ENCODE peak calls at places on chromosomes 6 and 20, in nine cellular contexts. M, R, L, Q, D, P, U, E and J are unnamed samples.

GRCh38 chr6:149906405-149906804 is 8.5 kb upstream of the RAET1E start:
- DNase-seq in L (no peak), E (no peak), M (no peak), P (no peak), Q (no peak), R (no peak), U (no peak), D (no peak), J (no peak)

GRCh38 chr20:46130534-46130933 is 12.4 kb downstream of the CD40 start:
- DNase-seq in R (no peak), D (no peak), M (no peak), P (no peak), U (no peak), L (no peak), Q (no peak), E (no peak), J (no peak)

GRCh38 chr6:87393026-87393622 is 14.6 kb upstream of the CFAP206 start:
- DNase-seq in P (peak), Q (no peak), D (no peak), M (no peak), L (peak), U (peak), R (no peak), E (peak), J (peak)

GRCh38 chr6:3259491-3259958 is 778 bp downstream of the PSMG4 start:
- DNase-seq in M (peak), Q (no peak), P (peak), D (peak), E (no peak), U (peak), R (no peak), L (peak), J (peak)

GRCh38 chr6:48016027-48016755 is 94.8 kb downstream of the PTCHD4 start:
- DNase-seq in Q (no peak), R (no peak), M (no peak), L (no peak), E (no peak), D (no peak), P (no peak), U (no peak), J (no peak)

GRCh38 chr6:52388790-52389189 is 26.8 kb downstream of the PAQR8 start:
- DNase-seq in E (peak), U (no peak), M (no peak), Q (no peak), L (no peak), D (no peak), R (peak), P (no peak), J (no peak)

GRCh38 chr6:153003294-153003645 is 761 bp upstream of the MTRF1L start:
- DNase-seq in U (no peak), R (no peak), Q (no peak), M (no peak), E (peak), P (no peak), D (no peak), L (no peak), J (peak)

GRCh38 chr6:159577564-159577963 is 115.5 kb downstream of the SOD2 start:
- DNase-seq in D (peak), E (no peak), U (peak), Q (no peak), L (no peak), M (no peak), R (no peak), P (no peak), J (no peak)

GRCh38 chr20:59055302-59055701 is 12.7 kb upstream of the PRELID3B start:
- DNase-seq in D (no peak), M (no peak), P (no peak), L (no peak), E (no peak), R (no peak), U (peak), Q (no peak), J (no peak)

GRCh38 chr6:111478064-111478476 is 4.9 kb downstream of the REV3L start:
- DNase-seq in R (no peak), P (no peak), U (peak), E (no peak), Q (no peak), L (no peak), M (no peak), D (no peak), J (no peak)

GRCh38 chr20:54122189-54122588 is 51.6 kb downstream of the CYP24A1 start:
- DNase-seq in P (no peak), R (no peak), Q (no peak), U (peak), M (no peak), D (no peak), E (no peak), L (no peak), J (no peak)

GRCh38 chr6:82396964-82397761 is 33.5 kb downstream of the TPBG start:
- DNase-seq in U (peak), L (no peak), D (peak), M (no peak), P (no peak), R (no peak), Q (no peak), E (peak), J (no peak)

GRCh38 chr20:48076772-48077171 is 291.5 kb upstream of the SULF2 start:
- DNase-seq in M (no peak), U (no peak), E (no peak), D (no peak), Q (no peak), R (no peak), L (no peak), P (no peak), J (no peak)

GRCh38 chr20:32067234-32067821 is 15.3 kb downstream of the HCK start:
- DNase-seq in P (no peak), E (no peak), M (no peak), D (peak), R (no peak), Q (no peak), L (no peak), U (peak), J (no peak)

GRCh38 chr6:128929869-128930268 is 46.9 kb downstream of the LAMA2 start:
- DNase-seq in P (peak), D (no peak), Q (no peak), R (no peak), U (no peak), L (no peak), M (peak), E (no peak), J (no peak)

GRCh38 chr6:163226836-163227485 is 187.6 kb upstream of the QKI start:
- DNase-seq in U (peak), E (no peak), M (no peak), L (no peak), Q (no peak), D (no peak), P (no peak), R (no peak), J (no peak)

GRCh38 chr6:57313711-57314471 is 3.5 kb upstream of the PRIM2 start:
- DNase-seq in M (no peak), L (no peak), R (no peak), E (no peak), Q (no peak), U (peak), D (peak), P (no peak), J (no peak)

GRCh38 chr6:15338462-15338861 is 92.6 kb downstream of the JARID2 start:
- DNase-seq in E (no peak), D (no peak), P (no peak), U (no peak), R (no peak), Q (no peak), L (no peak), M (no peak), J (no peak)

GRCh38 chr20:17530716-17531536 is at the start of gene BFSP1:
- DNase-seq in P (peak), M (peak), E (no peak), L (peak), Q (peak), D (peak), R (peak), U (peak), J (peak)

GRCh38 chr6:98137391-98137790 is 697.0 kb upstream of the POU3F2 start:
- DNase-seq in L (no peak), Q (no peak), M (no peak), U (no peak), E (no peak), R (no peak), D (no peak), P (no peak), J (no peak)

GRCh38 chr6:121951918-121952379 is 447.5 kb upstream of the HSF2 start:
- DNase-seq in U (peak), M (no peak), P (no peak), Q (no peak), R (no peak), D (peak), E (no peak), L (no peak), J (no peak)

GRCh38 chr6:12439296-12439695 is 149.1 kb downstream of the EDN1 start:
- DNase-seq in P (no peak), R (no peak), E (no peak), L (no peak), D (no peak), M (no peak), Q (no peak), U (no peak), J (no peak)

GRCh38 chr6:106300944-106301343 is 24.6 kb downstream of the ATG5 start:
- DNase-seq in P (no peak), M (no peak), Q (no peak), U (peak), L (no peak), D (no peak), R (no peak), E (peak), J (no peak)

GRCh38 chr6:81023007-81023582 is 729.4 kb downstream of the TENT5A start:
- DNase-seq in Q (no peak), R (no peak), P (no peak), D (no peak), E (no peak), U (no peak), M (no peak), L (no peak), J (no peak)

GRCh38 chr20:23132930-23133559 is 46.9 kb upstream of the CD93 start:
- DNase-seq in E (no peak), M (peak), P (no peak), Q (no peak), L (no peak), D (no peak), R (no peak), U (no peak), J (peak)

GRCh38 chr6:28000351-28001045 is 43.5 kb downstream of the OR2B6 start:
- DNase-seq in L (no peak), E (no peak), P (no peak), U (no peak), R (no peak), M (no peak), D (no peak), Q (no peak), J (no peak)

GRCh38 chr20:47998736-47999135 is 213.5 kb upstream of the SULF2 start:
- DNase-seq in D (no peak), Q (no peak), L (no peak), P (no peak), M (no peak), U (no peak), E (no peak), R (no peak), J (no peak)

GRCh38 chr20:63552481-63553249 is 1.3 kb upstream of the FNDC11 start:
- DNase-seq in D (no peak), R (no peak), M (no peak), L (peak), P (no peak), Q (peak), E (no peak), U (no peak), J (no peak)

GRCh38 chr6:154356690-154357089 is at the start of gene IPCEF1:
- DNase-seq in E (peak), M (no peak), D (no peak), R (no peak), U (no peak), P (no peak), L (no peak), Q (no peak), J (no peak)

GRCh38 chr6:3310710-3311109 is 52.0 kb downstream of the PSMG4 start:
- DNase-seq in U (no peak), R (no peak), Q (no peak), E (no peak), D (no peak), L (no peak), M (no peak), P (no peak), J (no peak)

GRCh38 chr6:75855047-75855446 is 106.0 kb downstream of the MYO6 start:
- DNase-seq in D (peak), P (peak), U (peak), E (peak), M (no peak), R (no peak), Q (no peak), L (no peak), J (no peak)

GRCh38 chr6:139407718-139408222 is 33.3 kb upstream of the CITED2 start:
- DNase-seq in Q (no peak), M (no peak), U (peak), E (no peak), P (no peak), R (no peak), L (no peak), D (no peak), J (no peak)

GRCh38 chr6:25968769-25969168 is 6.2 kb downstream of the TRIM38 start:
- DNase-seq in R (no peak), P (no peak), L (no peak), D (peak), Q (no peak), M (no peak), E (no peak), U (peak), J (no peak)

GRCh38 chr6:65448806-65449397 is 258.1 kb downstream of the EYS start:
- DNase-seq in U (no peak), L (no peak), R (no peak), E (peak), Q (no peak), M (no peak), D (no peak), P (no peak), J (no peak)

GRCh38 chr6:21199246-21199645 is 394.3 kb upstream of the SOX4 start:
- DNase-seq in P (peak), L (no peak), D (no peak), M (no peak), E (no peak), R (no peak), U (no peak), Q (no peak), J (no peak)

GRCh38 chr6:170174771-170175643 is 115.9 kb downstream of the DLL1 start:
- DNase-seq in D (no peak), R (no peak), M (no peak), E (no peak), P (no peak), U (no peak), L (no peak), Q (no peak), J (no peak)

GRCh38 chr20:57611605-57612311 is 8.5 kb downstream of the ZBP1 start:
- DNase-seq in U (no peak), D (no peak), E (peak), L (no peak), P (peak), R (peak), Q (no peak), M (peak), J (no peak)

GRCh38 chr20:14332796-14333345 is 4.5 kb downstream of the FLRT3 start:
- DNase-seq in P (no peak), R (no peak), Q (no peak), L (no peak), D (no peak), M (no peak), U (no peak), E (peak), J (no peak)